ENCODE peak calls at places on chromosome 10, in seven cellular contexts. A is A549, W is brain microvascular endothelial cell, L is stomach, P is H1, Q is GM06990, E is AG04449. S is an unnamed sample.

GRCh38 chr10:12975266-12975665 is 26.2 kb downstream of the CCDC3 start:
- DNase-seq in A (peak), P (no peak), E (no peak), L (no peak), Q (no peak), W (no peak), S (no peak)

GRCh38 chr10:3631709-3632330 is 153.2 kb downstream of the KLF6 start:
- DNase-seq in W (no peak), P (no peak), Q (no peak), A (no peak), E (no peak), L (no peak), S (peak)

GRCh38 chr10:13439771-13440708 is 88.8 kb downstream of the BEND7 start:
- DNase-seq in L (peak), E (no peak), P (peak), A (peak), W (peak), Q (peak), S (no peak)

GRCh38 chr10:48214701-48215100 is 59.8 kb downstream of the FRMPD2 start:
- DNase-seq in W (no peak), E (no peak), Q (no peak), P (no peak), A (no peak), L (no peak), S (no peak)

GRCh38 chr10:117539903-117540639 is 2.5 kb upstream of the EMX2 start:
- DNase-seq in P (no peak), L (no peak), Q (no peak), E (no peak), W (no peak), A (no peak), S (no peak)

GRCh38 chr10:104403625-104404024 is 50.0 kb downstream of the CFAP58 start:
- DNase-seq in L (no peak), W (no peak), A (no peak), P (no peak), E (no peak), Q (no peak), S (no peak)

GRCh38 chr10:107899075-107899474 is 734.6 kb upstream of the SORCS1 start:
- DNase-seq in Q (no peak), W (no peak), L (no peak), P (no peak), E (no peak), A (no peak), S (no peak)

GRCh38 chr10:129038490-129039011 is 428.5 kb upstream of the MGMT start:
- DNase-seq in Q (no peak), W (no peak), E (no peak), L (no peak), A (no peak), P (no peak), S (peak)

GRCh38 chr10:31004611-31005193 is 27.0 kb downstream of the ZNF438 start:
- DNase-seq in Q (no peak), A (no peak), L (no peak), P (no peak), W (peak), E (peak), S (peak)

DNA sequence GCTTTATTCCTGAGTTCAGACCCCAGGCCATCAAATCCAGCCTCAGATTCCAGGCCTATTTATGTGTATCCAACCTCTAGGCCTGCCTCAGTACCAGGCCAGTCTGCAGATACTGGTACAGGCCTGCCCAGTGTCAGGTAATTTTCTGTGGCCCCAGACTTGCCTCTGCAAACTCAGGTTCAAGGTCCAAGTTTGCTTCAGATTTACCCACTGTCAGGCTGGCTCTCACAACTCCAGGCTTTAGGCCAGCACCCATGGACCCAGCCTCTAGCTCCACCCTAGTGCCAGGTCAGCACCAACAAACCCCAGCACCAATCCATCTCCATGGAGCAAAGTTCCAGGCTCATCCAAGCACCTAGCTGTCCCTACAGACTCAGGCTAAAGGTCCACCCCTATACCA is 169.7 kb downstream of the ITGB1 start:
- DNase-seq in W (no peak), A (no peak), Q (no peak), L (no peak), P (no peak), E (no peak), S (no peak)
- H3K4me3 ChIP-seq in W (no peak), A (no peak), Q (no peak), L (no peak), P (no peak), E (no peak), S (no peak)

GRCh38 chr10:102669206-102670064 is 25.2 kb downstream of the TRIM8 start:
- DNase-seq in L (peak), E (no peak), W (no peak), A (peak), Q (no peak), P (peak), S (no peak)
- TF ChIP-seq CTCF in L (peak), E (peak), W (peak), A (peak), Q (peak), P (peak), S (peak)

GRCh38 chr10:34868589-34868988 is 53.5 kb upstream of the PARD3 start:
- DNase-seq in E (no peak), P (no peak), A (no peak), Q (no peak), W (no peak), L (no peak), S (no peak)

GRCh38 chr10:34862892-34863291 is 47.8 kb upstream of the PARD3 start:
- DNase-seq in L (peak), W (no peak), E (no peak), A (no peak), P (no peak), Q (no peak), S (no peak)

GRCh38 chr10:34866848-34867247 is 51.8 kb upstream of the PARD3 start:
- DNase-seq in L (no peak), Q (peak), E (no peak), P (no peak), W (no peak), A (no peak), S (no peak)

GRCh38 chr10:34861293-34862004 is 46.4 kb upstream of the PARD3 start:
- DNase-seq in E (no peak), W (no peak), P (no peak), L (peak), A (peak), Q (no peak), S (peak)

DNA sequence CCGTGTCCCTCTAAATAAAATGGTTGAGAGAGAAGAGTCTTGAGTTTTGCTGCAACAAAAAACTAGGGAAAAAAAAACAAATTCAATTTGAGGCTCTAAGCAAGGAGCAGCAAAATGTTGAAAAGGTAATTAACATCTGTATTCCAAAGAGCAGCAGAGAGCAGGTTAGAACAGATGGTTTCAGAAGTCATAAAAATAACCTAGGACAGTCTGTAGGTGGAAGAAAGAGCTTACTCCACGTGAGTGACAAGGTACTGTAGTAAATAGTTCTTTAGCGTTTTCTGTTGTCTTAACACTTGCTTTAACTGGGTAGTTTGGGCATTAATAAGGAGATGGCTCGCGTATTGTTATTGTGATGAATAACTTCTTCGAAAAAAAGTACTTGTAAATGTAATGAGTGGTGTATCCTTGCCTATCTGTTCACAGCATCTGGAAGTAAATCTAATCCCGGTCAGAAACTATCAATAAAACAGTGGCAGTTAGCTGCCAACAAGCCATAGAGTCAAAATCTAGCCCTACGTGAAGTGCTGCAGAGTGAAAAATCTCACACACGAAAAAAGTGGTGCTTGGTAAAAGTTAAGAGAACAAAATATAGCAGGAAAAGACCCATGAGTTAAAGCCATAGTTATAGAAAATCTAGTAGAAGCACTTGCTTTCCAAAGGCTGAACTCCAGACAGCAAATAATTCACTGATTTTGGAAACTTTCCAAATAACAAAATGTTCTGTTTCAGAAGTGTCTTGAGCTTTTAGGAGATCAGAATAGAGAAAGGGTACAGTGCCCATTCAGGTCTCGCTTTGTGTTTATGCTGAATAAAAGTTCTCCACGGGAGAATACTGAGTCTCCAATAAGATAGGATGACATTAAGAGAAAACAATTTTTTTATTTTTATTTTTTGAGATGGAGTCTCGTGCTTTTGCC is 49.3 kb upstream of the PARD3 start:
- DNase-seq in L (no peak), Q (no peak), W (no peak), E (no peak), A (no peak), P (no peak), S (no peak)
- H3K4me3 ChIP-seq in L (no peak), Q (no peak), W (no peak), E (no peak), A (no peak), P (no peak), S (no peak)

GRCh38 chr10:122204691-122205489 is 66.2 kb upstream of the BTBD16 start:
- DNase-seq in Q (no peak), E (no peak), A (no peak), W (no peak), P (no peak), L (no peak), S (no peak)
- TF ChIP-seq CTCF in Q (no peak), E (no peak), A (no peak), W (peak), P (no peak), L (no peak), S (peak)

GRCh38 chr10:58576736-58577366 is 64.2 kb downstream of the BICC1 start:
- DNase-seq in E (no peak), A (no peak), P (no peak), Q (no peak), L (no peak), W (no peak), S (peak)
- H3K4me3 ChIP-seq in E (no peak), A (no peak), P (no peak), Q (no peak), L (no peak), W (no peak), S (no peak)